ENCODE peak calls at places on chromosomes 3 and 15, in seven cellular contexts. A, N, I, J, Z, Y and W are unnamed samples.

GRCh38 chr15:36601497-36601932 is 22.1 kb downstream of the CDIN1 start:
- DNase-seq in A (no peak), J (no peak), N (no peak), I (no peak), Y (peak), Z (no peak), W (no peak)

GRCh38 chr3:121786485-121786884 is 36.9 kb upstream of the GOLGB1 start:
- DNase-seq in N (no peak), J (no peak), I (no peak), Z (no peak), A (no peak), Y (no peak), W (no peak)

GRCh38 chr3:102400766-102401165 is 34.0 kb upstream of the ZPLD1 start:
- DNase-seq in A (no peak), I (no peak), J (no peak), N (no peak), Z (no peak), Y (no peak), W (no peak)

GRCh38 chr3:122247825-122248185 is 64.3 kb downstream of the CASR start:
- DNase-seq in N (no peak), Y (no peak), Z (no peak), I (peak), A (no peak), J (no peak), W (no peak)

GRCh38 chr15:55638764-55639163 is 50.6 kb upstream of the PYGO1 start:
- DNase-seq in Y (no peak), I (no peak), A (no peak), Z (no peak), N (no peak), J (no peak), W (no peak)

GRCh38 chr3:170024581-170024980 is 13.2 kb upstream of the GPR160 start:
- DNase-seq in A (no peak), N (no peak), Y (no peak), Z (no peak), J (no peak), I (no peak), W (no peak)

GRCh38 chr3:136263251-136263650 is 13.1 kb downstream of the PCCB start:
- DNase-seq in Y (no peak), J (no peak), I (no peak), Z (no peak), N (no peak), A (no peak), W (no peak)

GRCh38 chr3:127019449-127019848 is 36.5 kb downstream of the PLXNA1 start:
- DNase-seq in N (no peak), A (no peak), Z (no peak), I (no peak), Y (no peak), J (no peak), W (no peak)

GRCh38 chr15:31296304-31297220 is 30.1 kb upstream of the KLF13 start:
- DNase-seq in J (peak), A (no peak), I (no peak), Y (no peak), N (no peak), Z (no peak), W (peak)

GRCh38 chr3:49007771-49008528 is 759 bp downstream of the WDR6 start:
- DNase-seq in Z (peak), I (no peak), A (peak), J (peak), Y (peak), N (peak), W (peak)

GRCh38 chr3:141878326-141878725 is 1.9 kb downstream of the ATP1B3 start:
- DNase-seq in Z (no peak), I (no peak), Y (no peak), J (no peak), A (no peak), N (no peak), W (no peak)

GRCh38 chr3:127566801-127567200 is 23.7 kb downstream of the TPRA1 start:
- DNase-seq in N (no peak), Z (no peak), I (peak), J (no peak), Y (no peak), A (no peak), W (no peak)

GRCh38 chr3:45716790-45717336 is 27.7 kb downstream of the SACM1L start:
- DNase-seq in A (no peak), N (no peak), J (no peak), I (no peak), Z (no peak), Y (no peak), W (no peak)

GRCh38 chr3:156620901-156621300 is 53.5 kb upstream of the TIPARP start:
- DNase-seq in I (no peak), N (no peak), J (no peak), Z (no peak), A (no peak), Y (no peak), W (no peak)

GRCh38 chr3:8560608-8561007 is 59.0 kb downstream of the LMCD1 start:
- DNase-seq in A (no peak), Y (no peak), I (no peak), J (no peak), Z (no peak), N (no peak), W (no peak)